ENCODE peak calls at places on chromosomes 3 and 15, in eight cellular contexts. G is dermis blood vessel endothelial cell, Z is esophagus squamous epithelium, J is putamen, M is MCF 10A, R is NCI-H1092, U is NCI-H510A treated with DMSO at 0.1 percent for 48 hours, Q is left kidney. T is an unnamed sample.

GRCh38 chr3:16211176-16211904 is 36.9 kb downstream of the GALNT15 start:
- DNase-seq in Q (no peak), M (no peak), G (no peak), J (no peak), R (no peak), Z (no peak), U (no peak), T (no peak)

GRCh38 chr3:114432356-114432755 is 138.5 kb downstream of the TIGIT start:
- DNase-seq in Q (no peak), G (no peak), U (no peak), J (no peak), R (no peak), M (no peak), Z (no peak), T (no peak)

GRCh38 chr3:73855792-73856191 is 231.1 kb upstream of the PDZRN3 start:
- DNase-seq in G (no peak), Z (no peak), R (no peak), J (no peak), U (no peak), M (no peak), Q (no peak), T (no peak)

GRCh38 chr15:89406756-89407650 is 72.4 kb upstream of the POLG start:
- DNase-seq in J (no peak), Q (no peak), G (no peak), Z (no peak), M (no peak), U (no peak), R (no peak), T (peak; percentile 1)

GRCh38 chr15:43100971-43101370 is 4.9 kb downstream of the UBR1 start:
- DNase-seq in R (no peak), Z (no peak), J (no peak), G (peak; percentile 5), Q (no peak), M (peak; percentile 56), U (no peak), T (no peak)

GRCh38 chr3:72396899-72397298 is 451.3 kb downstream of the SHQ1 start:
- DNase-seq in R (no peak), J (no peak), Z (no peak), Q (no peak), U (no peak), M (no peak), G (no peak), T (no peak)

GRCh38 chr3:24678441-24678865 is 183.8 kb upstream of the THRB start:
- DNase-seq in Z (no peak), Q (no peak), J (no peak), R (no peak), M (peak; percentile 94), U (no peak), G (no peak), T (peak; percentile 51)

GRCh38 chr3:159853506-159853864 is 135.2 kb upstream of the IL12A start:
- DNase-seq in U (no peak), R (no peak), Q (no peak), M (no peak), G (no peak), Z (no peak), J (no peak), T (no peak)

GRCh38 chr15:29859981-29860745 is 37.9 kb upstream of the TJP1 start:
- DNase-seq in Q (no peak), J (no peak), U (no peak), R (no peak), M (peak; percentile 39), G (peak; percentile 7), Z (no peak), T (no peak)

GRCh38 chr3:134473868-134474546 is 11.8 kb downstream of the ANAPC13 start:
- DNase-seq in R (peak; percentile 69), Z (no peak), U (peak; percentile 81), Q (peak; percentile 91), J (peak; percentile 76), M (peak; percentile 90), G (peak; percentile 87), T (no peak)

GRCh38 chr3:119338749-119339148 is 44.6 kb downstream of the ARHGAP31 start:
- DNase-seq in J (no peak), Q (no peak), M (no peak), U (no peak), R (no peak), G (no peak), Z (no peak), T (no peak)